ENCODE peak calls at places on chromosomes 6 and 20, in eight cellular contexts. One of them, this sample, is unnamed.

GRCh38 chr6:131053546-131054240 is 9.4 kb downstream of the EPB41L2 start:
- DNase-seq in SW480: no peak
- DNase-seq in PC-3: peak
- DNase-seq in activated T-helper 1 cell treated with anti-CD3 and anti-CD28 coated beads, Interleukin-2, amount 50 U/mL, for 16 hours: no peak
- DNase-seq in brain microvascular endothelial cell: no peak
- DNase-seq in T-cell: no peak
- DNase-seq in nephron progenitor cell: no peak
- DNase-seq in NCI-H1105 treated with DMSO at 0.1 percent for 48 hours: no peak
- DNase-seq in this sample: no peak

GRCh38 chr20:62642666-62643520 is 590 bp downstream of the SLCO4A1 start:
- DNase-seq in SW480: peak
- DNase-seq in PC-3: peak
- DNase-seq in activated T-helper 1 cell treated with anti-CD3 and anti-CD28 coated beads, Interleukin-2, amount 50 U/mL, for 16 hours: no peak
- DNase-seq in brain microvascular endothelial cell: no peak
- DNase-seq in T-cell: peak
- DNase-seq in nephron progenitor cell: peak
- DNase-seq in NCI-H1105 treated with DMSO at 0.1 percent for 48 hours: peak
- DNase-seq in this sample: no peak

GRCh38 chr20:59806578-59806975 is 126.9 kb downstream of the SYCP2 start:
- DNase-seq in SW480: peak
- DNase-seq in PC-3: no peak
- DNase-seq in activated T-helper 1 cell treated with anti-CD3 and anti-CD28 coated beads, Interleukin-2, amount 50 U/mL, for 16 hours: no peak
- DNase-seq in brain microvascular endothelial cell: no peak
- DNase-seq in T-cell: no peak
- DNase-seq in nephron progenitor cell: no peak
- DNase-seq in NCI-H1105 treated with DMSO at 0.1 percent for 48 hours: no peak
- DNase-seq in this sample: no peak

GRCh38 chr6:42141603-42142117 is 760 bp downstream of the C6orf132 start:
- DNase-seq in SW480: no peak
- DNase-seq in PC-3: no peak
- DNase-seq in activated T-helper 1 cell treated with anti-CD3 and anti-CD28 coated beads, Interleukin-2, amount 50 U/mL, for 16 hours: no peak
- DNase-seq in brain microvascular endothelial cell: no peak
- DNase-seq in T-cell: no peak
- DNase-seq in nephron progenitor cell: no peak
- DNase-seq in NCI-H1105 treated with DMSO at 0.1 percent for 48 hours: peak
- DNase-seq in this sample: no peak

GRCh38 chr20:23018941-23019340 is 16.2 kb upstream of the SSTR4 start:
- DNase-seq in SW480: no peak
- DNase-seq in PC-3: no peak
- DNase-seq in activated T-helper 1 cell treated with anti-CD3 and anti-CD28 coated beads, Interleukin-2, amount 50 U/mL, for 16 hours: no peak
- DNase-seq in brain microvascular endothelial cell: no peak
- DNase-seq in T-cell: no peak
- DNase-seq in nephron progenitor cell: no peak
- DNase-seq in NCI-H1105 treated with DMSO at 0.1 percent for 48 hours: no peak
- DNase-seq in this sample: no peak

GRCh38 chr20:44426879-44427785 is 48.5 kb upstream of the TTPAL start:
- DNase-seq in SW480: no peak
- DNase-seq in PC-3: no peak
- DNase-seq in activated T-helper 1 cell treated with anti-CD3 and anti-CD28 coated beads, Interleukin-2, amount 50 U/mL, for 16 hours: no peak
- DNase-seq in brain microvascular endothelial cell: no peak
- DNase-seq in T-cell: no peak
- DNase-seq in nephron progenitor cell: no peak
- DNase-seq in NCI-H1105 treated with DMSO at 0.1 percent for 48 hours: no peak
- DNase-seq in this sample: no peak

GRCh38 chr6:56193846-56194245 is 53.5 kb downstream of the COL21A1 start:
- DNase-seq in SW480: no peak
- DNase-seq in PC-3: peak
- DNase-seq in activated T-helper 1 cell treated with anti-CD3 and anti-CD28 coated beads, Interleukin-2, amount 50 U/mL, for 16 hours: no peak
- DNase-seq in brain microvascular endothelial cell: peak
- DNase-seq in T-cell: no peak
- DNase-seq in nephron progenitor cell: no peak
- DNase-seq in NCI-H1105 treated with DMSO at 0.1 percent for 48 hours: no peak
- DNase-seq in this sample: no peak

GRCh38 chr6:41531591-41532582 is 14.3 kb upstream of the FOXP4 start:
- DNase-seq in SW480: peak
- DNase-seq in PC-3: peak
- DNase-seq in activated T-helper 1 cell treated with anti-CD3 and anti-CD28 coated beads, Interleukin-2, amount 50 U/mL, for 16 hours: peak
- DNase-seq in brain microvascular endothelial cell: peak
- DNase-seq in T-cell: peak
- DNase-seq in nephron progenitor cell: peak
- DNase-seq in NCI-H1105 treated with DMSO at 0.1 percent for 48 hours: no peak
- DNase-seq in this sample: no peak

GRCh38 chr20:58544301-58544700 is 29.1 kb upstream of the APCDD1L start:
- DNase-seq in SW480: no peak
- DNase-seq in PC-3: no peak
- DNase-seq in activated T-helper 1 cell treated with anti-CD3 and anti-CD28 coated beads, Interleukin-2, amount 50 U/mL, for 16 hours: no peak
- DNase-seq in brain microvascular endothelial cell: no peak
- DNase-seq in T-cell: no peak
- DNase-seq in nephron progenitor cell: no peak
- DNase-seq in NCI-H1105 treated with DMSO at 0.1 percent for 48 hours: no peak
- DNase-seq in this sample: peak

GRCh38 chr6:11714116-11714797 is 64.3 kb downstream of the ADTRP start:
- DNase-seq in SW480: no peak
- DNase-seq in PC-3: no peak
- DNase-seq in activated T-helper 1 cell treated with anti-CD3 and anti-CD28 coated beads, Interleukin-2, amount 50 U/mL, for 16 hours: no peak
- DNase-seq in brain microvascular endothelial cell: no peak
- DNase-seq in T-cell: no peak
- DNase-seq in nephron progenitor cell: no peak
- DNase-seq in NCI-H1105 treated with DMSO at 0.1 percent for 48 hours: no peak
- DNase-seq in this sample: no peak

GRCh38 chr6:108365488-108365887 is 70.6 kb downstream of the AFG1L start:
- DNase-seq in SW480: no peak
- DNase-seq in PC-3: no peak
- DNase-seq in activated T-helper 1 cell treated with anti-CD3 and anti-CD28 coated beads, Interleukin-2, amount 50 U/mL, for 16 hours: no peak
- DNase-seq in brain microvascular endothelial cell: no peak
- DNase-seq in T-cell: no peak
- DNase-seq in nephron progenitor cell: no peak
- DNase-seq in NCI-H1105 treated with DMSO at 0.1 percent for 48 hours: no peak
- DNase-seq in this sample: no peak

GRCh38 chr20:57387945-57388351 is 3.2 kb upstream of the RBM38 start:
- DNase-seq in SW480: no peak
- DNase-seq in PC-3: no peak
- DNase-seq in activated T-helper 1 cell treated with anti-CD3 and anti-CD28 coated beads, Interleukin-2, amount 50 U/mL, for 16 hours: no peak
- DNase-seq in brain microvascular endothelial cell: no peak
- DNase-seq in T-cell: no peak
- DNase-seq in nephron progenitor cell: no peak
- DNase-seq in NCI-H1105 treated with DMSO at 0.1 percent for 48 hours: no peak
- DNase-seq in this sample: no peak

GRCh38 chr6:41494212-41495115 is 51.7 kb upstream of the FOXP4 start:
- DNase-seq in SW480: no peak
- DNase-seq in PC-3: no peak
- DNase-seq in activated T-helper 1 cell treated with anti-CD3 and anti-CD28 coated beads, Interleukin-2, amount 50 U/mL, for 16 hours: no peak
- DNase-seq in brain microvascular endothelial cell: no peak
- DNase-seq in T-cell: no peak
- DNase-seq in nephron progenitor cell: no peak
- DNase-seq in NCI-H1105 treated with DMSO at 0.1 percent for 48 hours: no peak
- DNase-seq in this sample: no peak

GRCh38 chr6:162713926-162714759 is 13.4 kb downstream of the PRKN start:
- DNase-seq in SW480: no peak
- DNase-seq in PC-3: no peak
- DNase-seq in activated T-helper 1 cell treated with anti-CD3 and anti-CD28 coated beads, Interleukin-2, amount 50 U/mL, for 16 hours: no peak
- DNase-seq in brain microvascular endothelial cell: no peak
- DNase-seq in T-cell: no peak
- DNase-seq in nephron progenitor cell: no peak
- DNase-seq in NCI-H1105 treated with DMSO at 0.1 percent for 48 hours: no peak
- DNase-seq in this sample: no peak

GRCh38 chr20:61477366-61477966 is 225.4 kb downstream of the CDH4 start:
- DNase-seq in SW480: no peak
- DNase-seq in PC-3: no peak
- DNase-seq in activated T-helper 1 cell treated with anti-CD3 and anti-CD28 coated beads, Interleukin-2, amount 50 U/mL, for 16 hours: no peak
- DNase-seq in brain microvascular endothelial cell: no peak
- DNase-seq in T-cell: no peak
- DNase-seq in nephron progenitor cell: no peak
- DNase-seq in NCI-H1105 treated with DMSO at 0.1 percent for 48 hours: no peak
- DNase-seq in this sample: no peak

GRCh38 chr20:50729925-50730764 is 1.2 kb upstream of the PARD6B start:
- DNase-seq in SW480: peak
- DNase-seq in PC-3: peak
- DNase-seq in activated T-helper 1 cell treated with anti-CD3 and anti-CD28 coated beads, Interleukin-2, amount 50 U/mL, for 16 hours: no peak
- DNase-seq in brain microvascular endothelial cell: no peak
- DNase-seq in T-cell: no peak
- DNase-seq in nephron progenitor cell: no peak
- DNase-seq in NCI-H1105 treated with DMSO at 0.1 percent for 48 hours: no peak
- DNase-seq in this sample: peak

GRCh38 chr6:89952361-89952680 is 58.1 kb downstream of the GJA10 start:
- DNase-seq in SW480: no peak
- DNase-seq in PC-3: no peak
- DNase-seq in activated T-helper 1 cell treated with anti-CD3 and anti-CD28 coated beads, Interleukin-2, amount 50 U/mL, for 16 hours: no peak
- DNase-seq in brain microvascular endothelial cell: no peak
- DNase-seq in T-cell: no peak
- DNase-seq in nephron progenitor cell: no peak
- DNase-seq in NCI-H1105 treated with DMSO at 0.1 percent for 48 hours: peak
- DNase-seq in this sample: no peak

GRCh38 chr6:147530132-147531060 is 21.9 kb downstream of the SAMD5 start:
- DNase-seq in SW480: no peak
- DNase-seq in PC-3: peak
- DNase-seq in activated T-helper 1 cell treated with anti-CD3 and anti-CD28 coated beads, Interleukin-2, amount 50 U/mL, for 16 hours: no peak
- DNase-seq in brain microvascular endothelial cell: no peak
- DNase-seq in T-cell: no peak
- DNase-seq in nephron progenitor cell: no peak
- DNase-seq in NCI-H1105 treated with DMSO at 0.1 percent for 48 hours: peak
- DNase-seq in this sample: no peak

GRCh38 chr6:31058128-31058894 is 48.0 kb downstream of the MUC22 start:
- DNase-seq in SW480: peak
- DNase-seq in PC-3: peak
- DNase-seq in activated T-helper 1 cell treated with anti-CD3 and anti-CD28 coated beads, Interleukin-2, amount 50 U/mL, for 16 hours: no peak
- DNase-seq in brain microvascular endothelial cell: peak
- DNase-seq in T-cell: no peak
- DNase-seq in nephron progenitor cell: no peak
- DNase-seq in NCI-H1105 treated with DMSO at 0.1 percent for 48 hours: peak
- DNase-seq in this sample: no peak

GRCh38 chr20:32456869-32457421 is 98.8 kb downstream of the ASXL1 start:
- DNase-seq in SW480: no peak
- DNase-seq in PC-3: peak
- DNase-seq in activated T-helper 1 cell treated with anti-CD3 and anti-CD28 coated beads, Interleukin-2, amount 50 U/mL, for 16 hours: no peak
- DNase-seq in brain microvascular endothelial cell: no peak
- DNase-seq in T-cell: no peak
- DNase-seq in nephron progenitor cell: peak
- DNase-seq in NCI-H1105 treated with DMSO at 0.1 percent for 48 hours: no peak
- DNase-seq in this sample: no peak

GRCh38 chr20:18645196-18645745 is 57.4 kb downstream of the DTD1 start:
- DNase-seq in SW480: no peak
- DNase-seq in PC-3: no peak
- DNase-seq in activated T-helper 1 cell treated with anti-CD3 and anti-CD28 coated beads, Interleukin-2, amount 50 U/mL, for 16 hours: no peak
- DNase-seq in brain microvascular endothelial cell: no peak
- DNase-seq in T-cell: no peak
- DNase-seq in nephron progenitor cell: no peak
- DNase-seq in NCI-H1105 treated with DMSO at 0.1 percent for 48 hours: no peak
- DNase-seq in this sample: no peak

GRCh38 chr6:159852877-159853276 is 37.9 kb upstream of the MAS1 start:
- DNase-seq in SW480: no peak
- DNase-seq in PC-3: peak
- DNase-seq in activated T-helper 1 cell treated with anti-CD3 and anti-CD28 coated beads, Interleukin-2, amount 50 U/mL, for 16 hours: no peak
- DNase-seq in brain microvascular endothelial cell: no peak
- DNase-seq in T-cell: no peak
- DNase-seq in nephron progenitor cell: no peak
- DNase-seq in NCI-H1105 treated with DMSO at 0.1 percent for 48 hours: peak
- DNase-seq in this sample: no peak

GRCh38 chr20:51507357-51508036 is 35.0 kb downstream of the NFATC2 start:
- DNase-seq in SW480: no peak
- DNase-seq in PC-3: no peak
- DNase-seq in activated T-helper 1 cell treated with anti-CD3 and anti-CD28 coated beads, Interleukin-2, amount 50 U/mL, for 16 hours: no peak
- DNase-seq in brain microvascular endothelial cell: peak
- DNase-seq in T-cell: no peak
- DNase-seq in nephron progenitor cell: no peak
- DNase-seq in NCI-H1105 treated with DMSO at 0.1 percent for 48 hours: no peak
- DNase-seq in this sample: no peak

GRCh38 chr6:157762636-157763035 is 60.4 kb upstream of the SNX9 start:
- DNase-seq in SW480: peak
- DNase-seq in PC-3: no peak
- DNase-seq in activated T-helper 1 cell treated with anti-CD3 and anti-CD28 coated beads, Interleukin-2, amount 50 U/mL, for 16 hours: no peak
- DNase-seq in brain microvascular endothelial cell: no peak
- DNase-seq in T-cell: no peak
- DNase-seq in nephron progenitor cell: no peak
- DNase-seq in NCI-H1105 treated with DMSO at 0.1 percent for 48 hours: no peak
- DNase-seq in this sample: no peak

This sample was measured in breast epithelium.